ENCODE peak calls at places on chromosomes 4 and X, in ten cellular contexts. N, R, F, B, J, C, O, G, E and X are unnamed samples.

GRCh38 chr4:26330186-26330787 is 9.5 kb downstream of the RBPJ start:
- DNase-seq in N (peak; percentile 64), R (no peak), F (peak; percentile 48), B (no peak), J (no peak), C (peak; percentile 15), O (peak; percentile 69), G (peak; percentile 67), E (no peak), X (no peak)

GRCh38 chrX:345020-345925 is 26.7 kb upstream of the GTPBP6 start:
- DNase-seq in N (no peak), R (no peak), F (no peak), B (no peak), J (no peak), C (no peak), O (no peak), G (no peak), E (no peak), X (no peak)

GRCh38 chrX:50483283-50483682 is 12.7 kb upstream of the DGKK start:
- DNase-seq in N (no peak), R (no peak), F (no peak), B (no peak), J (no peak), C (no peak), O (no peak), G (no peak), E (no peak), X (no peak)

GRCh38 chr4:1748465-1748995 is 27.2 kb downstream of the TACC3 start:
- DNase-seq in N (peak; percentile 59), R (peak; percentile 78), F (peak; percentile 4), B (peak; percentile 79), J (peak; percentile 95), C (peak; percentile 89), O (peak; percentile 91), G (peak; percentile 71), E (peak; percentile 96), X (peak; percentile 61)

GRCh38 chrX:13533726-13534125 is 35.7 kb upstream of the EGFL6 start:
- DNase-seq in N (no peak), R (no peak), F (no peak), B (no peak), J (peak; percentile 29), C (no peak), O (no peak), G (peak; percentile 67), E (no peak), X (no peak)

GRCh38 chr4:150230556-150230955 is 152.3 kb downstream of the DCLK2 start:
- DNase-seq in N (no peak), R (no peak), F (no peak), B (no peak), J (no peak), C (no peak), O (no peak), G (no peak), E (no peak), X (no peak)

GRCh38 chr4:105666693-105667092 is 41.8 kb downstream of the INTS12 start:
- DNase-seq in N (no peak), R (no peak), F (no peak), B (no peak), J (no peak), C (no peak), O (peak; percentile 30), G (peak; percentile 9), E (no peak), X (no peak)

GRCh38 chr4:39855909-39856512 is 121.7 kb downstream of the PDS5A start:
- DNase-seq in N (no peak), R (no peak), F (no peak), B (no peak), J (peak; percentile 5), C (no peak), O (no peak), G (peak; percentile 77), E (no peak), X (no peak)

GRCh38 chrX:130028196-130028595 is 45.8 kb downstream of the BCORL1 start:
- DNase-seq in N (no peak), R (peak; percentile 38), F (no peak), B (peak; percentile 34), J (peak; percentile 50), C (peak; percentile 68), O (peak; percentile 29), G (peak; percentile 30), E (no peak), X (peak; percentile 15)

GRCh38 chrX:100931218-100931924 is 2.7 kb upstream of the XKRX start:
- DNase-seq in N (no peak), R (no peak), F (no peak), B (no peak), J (no peak), C (no peak), O (no peak), G (no peak), E (no peak), X (no peak)

GRCh38 chrX:112694811-112695210 is 15.1 kb upstream of the LHFPL1 start:
- DNase-seq in N (no peak), R (no peak), F (no peak), B (no peak), J (no peak), C (no peak), O (no peak), G (no peak), E (no peak), X (no peak)

GRCh38 chr4:41362647-41363383 is 106.1 kb downstream of the UCHL1 start:
- DNase-seq in N (no peak), R (no peak), F (peak; percentile 9), B (no peak), J (no peak), C (no peak), O (no peak), G (no peak), E (no peak), X (no peak)

GRCh38 chrX:24676403-24677024 is 17.2 kb upstream of the POLA1 start:
- DNase-seq in N (no peak), R (no peak), F (no peak), B (no peak), J (peak; percentile 41), C (no peak), O (peak; percentile 48), G (peak; percentile 2), E (no peak), X (no peak)

GRCh38 chrX:133950214-133950613 is 35.2 kb downstream of the GPC3 start:
- DNase-seq in N (no peak), R (no peak), F (no peak), B (no peak), J (no peak), C (no peak), O (no peak), G (no peak), E (no peak), X (no peak)

GRCh38 chr4:174365018-174365587 is 81.4 kb downstream of the CEP44 start:
- DNase-seq in N (peak; percentile 30), R (no peak), F (peak; percentile 17), B (no peak), J (peak; percentile 15), C (peak; percentile 42), O (peak; percentile 54), G (peak; percentile 49), E (peak; percentile 14), X (no peak)

GRCh38 chrX:69253821-69254220 is 88.6 kb upstream of the PJA1 start:
- DNase-seq in N (no peak), R (no peak), F (no peak), B (no peak), J (no peak), C (no peak), O (no peak), G (no peak), E (no peak), X (no peak)

GRCh38 chrX:120000490-120001246 is 57.1 kb upstream of the NKAP start:
- DNase-seq in N (no peak), R (no peak), F (no peak), B (no peak), J (no peak), C (no peak), O (peak; percentile 40), G (peak; percentile 3), E (no peak), X (no peak)

GRCh38 chr4:95627709-95628108 is 78.9 kb upstream of the UNC5C start:
- DNase-seq in N (no peak), R (no peak), F (no peak), B (no peak), J (no peak), C (no peak), O (no peak), G (no peak), E (no peak), X (no peak)

GRCh38 chr4:159515314-159516025 is 412.6 kb downstream of the RAPGEF2 start:
- DNase-seq in N (no peak), R (no peak), F (no peak), B (no peak), J (no peak), C (no peak), O (no peak), G (no peak), E (no peak), X (no peak)

GRCh38 chr4:183200453-183200852 is 101.4 kb downstream of the WWC2 start:
- DNase-seq in N (no peak), R (no peak), F (no peak), B (peak; percentile 63), J (peak; percentile 65), C (peak; percentile 75), O (no peak), G (peak; percentile 90), E (no peak), X (no peak)